ENCODE peak calls at places on chromosomes 3 and 15, in four cellular contexts. O is CD4-positive, CD25-positive, alpha-beta regulatory T cell; H is left ventricle myocardium inferior; P is aorta. N is an unnamed sample.

GRCh38 chr3:36178018-36178417 is 202.3 kb upstream of the STAC start:
- DNase-seq in H (no peak), P (no peak), O (no peak), N (no peak)

GRCh38 chr3:26962419-26963355 is 340.1 kb downstream of the LRRC3B start:
- DNase-seq in O (no peak), P (no peak), H (no peak), N (no peak)

GRCh38 chr3:170611746-170612145 is 25.9 kb upstream of the SLC7A14 start:
- DNase-seq in P (no peak), O (no peak), H (no peak), N (no peak)

GRCh38 chr15:85430406-85431204 is 50.2 kb downstream of the AKAP13 start:
- DNase-seq in P (no peak), H (no peak), O (no peak), N (no peak)

GRCh38 chr15:78261062-78261461 is 3.3 kb upstream of the DNAJA4 start:
- DNase-seq in O (no peak), P (no peak), H (no peak), N (no peak)

GRCh38 chr3:87084868-87085267 is 93.9 kb upstream of the VGLL3 start:
- DNase-seq in O (no peak), P (no peak), H (no peak), N (no peak)

GRCh38 chr3:51389423-51390183 is 1.5 kb upstream of the RBM15B start:
- DNase-seq in P (no peak), O (peak; percentile 53), H (peak; percentile 50), N (no peak)

GRCh38 chr15:77295446-77295845 is 124.5 kb downstream of the PEAK1 start:
- DNase-seq in P (no peak), O (no peak), H (no peak), N (no peak)

GRCh38 chr3:160941885-160942494 is 163.2 kb downstream of the B3GALNT1 start:
- DNase-seq in H (no peak), P (peak; percentile 57), O (peak; percentile 60), N (no peak)

GRCh38 chr3:58333206-58334012 is 717 bp downstream of the PXK start:
- DNase-seq in O (peak; percentile 22), H (no peak), P (no peak), N (no peak)

GRCh38 chr3:41627477-41628087 is 334.3 kb downstream of the ULK4 start:
- DNase-seq in P (no peak), H (no peak), O (no peak), N (no peak)

GRCh38 chr15:96495386-96495785 is 164.9 kb downstream of the NR2F2 start:
- DNase-seq in H (no peak), P (no peak), O (no peak), N (no peak)

GRCh38 chr3:192063570-192063969 is 602.6 kb downstream of the PYDC2 start:
- DNase-seq in H (peak; percentile 46), O (no peak), P (no peak), N (peak; percentile 29)

GRCh38 chr3:11514191-11514770 is 129.4 kb downstream of the VGLL4 start:
- DNase-seq in O (no peak), P (peak; percentile 82), H (peak; percentile 26), N (no peak)

GRCh38 chr15:77224352-77224751 is 153.4 kb upstream of the TSPAN3 start:
- DNase-seq in O (no peak), H (no peak), P (no peak), N (no peak)

GRCh38 chr15:94070341-94071275 is 160.8 kb upstream of the MCTP2 start:
- DNase-seq in O (no peak), P (no peak), H (no peak), N (no peak)

GRCh38 chr3:88321696-88322095 is 171.9 kb downstream of the C3orf38 start:
- DNase-seq in O (no peak), P (no peak), H (no peak), N (no peak)

GRCh38 chr15:43748376-43748775 is 2.1 kb downstream of the PDIA3 start:
- DNase-seq in P (no peak), O (peak; percentile 59), H (no peak), N (no peak)

GRCh38 chr3:152892446-152892845 is 57.5 kb downstream of the P2RY1 start:
- DNase-seq in P (no peak), H (no peak), O (no peak), N (no peak)

GRCh38 chr15:84736375-84736774 is 12.0 kb upstream of the ZNF592 start:
- DNase-seq in P (no peak), O (peak; percentile 83), H (no peak), N (no peak)

GRCh38 chr3:159764211-159765024 is 224.2 kb upstream of the IL12A start:
- DNase-seq in P (peak; percentile 77), H (peak; percentile 61), O (no peak), N (no peak)

DNA sequence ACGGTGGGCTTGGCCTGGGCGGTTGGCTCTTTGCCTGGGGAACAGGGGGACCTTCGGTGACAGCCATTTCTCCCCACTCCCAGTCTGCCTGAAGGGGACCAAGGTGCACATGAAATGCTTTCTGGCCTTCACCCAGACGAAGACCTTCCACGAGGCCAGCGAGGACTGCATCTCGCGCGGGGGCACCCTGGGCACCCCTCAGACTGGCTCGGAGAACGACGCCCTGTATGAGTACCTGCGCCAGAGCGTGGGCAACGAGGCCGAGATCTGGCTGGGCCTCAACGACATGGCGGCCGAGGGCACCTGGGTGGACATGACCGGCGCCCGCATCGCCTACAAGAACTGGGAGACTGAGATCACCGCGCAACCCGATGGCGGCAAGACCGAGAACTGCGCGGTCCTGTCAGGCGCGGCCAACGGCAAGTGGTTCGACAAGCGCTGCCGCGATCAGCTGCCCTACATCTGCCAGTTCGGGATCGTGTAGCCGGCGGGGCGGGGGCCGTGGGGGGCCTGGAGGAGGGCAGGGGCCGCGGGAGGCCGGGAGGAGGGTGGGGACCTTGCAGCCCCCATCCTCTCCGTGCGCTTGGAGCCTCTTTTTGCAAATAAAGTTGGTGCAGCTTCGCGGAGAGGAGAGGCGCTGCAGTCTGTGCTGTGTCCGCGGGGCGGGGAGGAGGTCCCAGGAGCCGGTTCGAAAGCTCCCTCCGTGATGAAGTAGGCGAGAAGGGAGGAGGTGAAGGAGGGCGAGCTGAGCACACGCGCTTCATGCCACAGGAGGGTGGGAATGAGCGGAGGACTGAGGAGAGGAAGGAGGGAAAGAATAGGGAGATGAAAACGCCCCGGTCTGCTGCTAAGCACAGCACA is 9.6 kb downstream of the CLEC3B start:
- DNase-seq in H (no peak), P (peak; percentile 60), O (no peak), N (no peak)
- H3K4me3 ChIP-seq in H (peak overlapping the region; percentile 55), P (no peak overlapping the region), O (no peak overlapping the region), N (peak overlapping the region; percentile 1)

DNA sequence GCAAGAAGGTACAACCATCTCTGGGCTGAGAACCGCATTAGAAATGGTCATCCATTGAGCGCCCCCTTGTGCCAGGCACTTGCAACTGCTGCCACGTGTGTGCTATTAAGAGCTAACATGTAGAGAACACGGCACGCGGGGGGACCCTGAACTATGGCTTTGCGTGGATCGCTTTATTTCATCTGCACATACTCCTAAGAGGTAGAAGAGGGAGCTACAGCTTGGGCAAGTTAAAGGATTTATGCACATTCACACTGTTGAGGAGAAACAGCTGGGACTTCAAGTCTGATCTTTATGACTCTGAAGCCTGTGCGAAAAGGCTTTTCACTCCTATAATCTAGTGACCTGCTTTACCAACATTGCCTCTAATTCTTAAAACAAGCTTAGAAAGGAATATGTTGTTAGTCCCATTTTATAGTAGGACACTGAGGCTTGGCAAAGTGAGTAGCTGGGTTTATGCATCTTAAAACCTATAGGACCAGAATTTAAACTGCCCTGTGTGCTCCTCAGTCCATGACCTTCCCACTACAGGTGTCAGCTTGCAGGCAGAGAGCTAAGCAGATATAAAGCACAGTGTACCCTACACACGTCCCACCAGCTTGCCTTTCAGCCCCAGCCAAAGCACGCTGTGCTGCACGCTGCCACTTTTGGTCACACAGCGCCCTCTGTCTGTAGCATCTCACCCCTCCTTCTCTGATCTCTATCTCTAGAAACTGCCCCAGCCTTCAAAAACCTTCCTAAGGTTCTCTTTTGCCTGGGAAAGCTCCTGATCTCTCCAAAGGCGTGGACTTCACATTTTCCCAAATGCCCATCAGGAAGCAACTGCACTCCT is 57.8 kb downstream of the STARD5 start:
- DNase-seq in H (peak; percentile 78), P (peak; percentile 86), O (peak; percentile 75), N (peak; percentile 79)
- H3K4me3 ChIP-seq in H (peak overlapping the region; percentile 18), P (no peak overlapping the region), O (peak overlapping the region; percentile 73), N (no peak overlapping the region)

DNA sequence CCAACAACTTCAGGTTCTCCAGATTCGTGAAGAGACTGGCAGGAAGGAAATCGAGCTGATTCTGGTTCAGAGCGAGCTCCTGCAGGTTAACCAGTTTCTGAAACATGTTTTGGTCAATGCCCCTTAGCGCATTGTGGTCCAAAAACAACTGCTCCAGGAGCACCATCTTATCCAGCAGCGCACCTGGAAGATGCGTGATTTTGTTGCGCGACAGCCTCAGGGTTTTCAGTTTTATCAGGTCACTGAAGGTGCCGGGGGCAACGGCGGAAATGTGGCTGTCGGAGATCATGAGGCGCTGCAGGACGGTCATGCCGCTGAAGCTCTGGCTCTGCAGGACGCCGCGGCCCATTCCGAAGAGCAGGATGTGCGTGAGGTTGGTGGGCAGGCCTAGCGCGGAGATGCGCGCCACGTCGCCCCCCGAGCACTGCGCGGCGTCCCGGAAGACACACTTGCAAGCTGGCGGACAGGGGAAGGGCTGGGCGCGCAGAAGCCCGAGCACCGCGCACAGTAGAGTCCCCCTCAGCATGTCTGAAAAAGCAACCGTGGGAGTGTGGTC is 1.2 kb downstream of the GP5 start:
- DNase-seq in P (no peak), O (peak; percentile 9), H (no peak), N (no peak)
- H3K4me3 ChIP-seq in P (no peak overlapping the region), O (peak overlapping the region; percentile 77), H (peak overlapping the region; percentile 54), N (peak overlapping the region; percentile 12)

GRCh38 chr3:45607790-45608189 is 13.2 kb downstream of the LIMD1 start:
- DNase-seq in O (no peak), H (peak; percentile 28), P (no peak), N (no peak)

GRCh38 chr3:45605569-45605968 is 11.0 kb downstream of the LIMD1 start:
- DNase-seq in P (no peak), O (no peak), H (no peak), N (no peak)

GRCh38 chr3:45606003-45606402 is 11.5 kb downstream of the LIMD1 start:
- DNase-seq in H (no peak), P (no peak), O (no peak), N (no peak)

GRCh38 chr3:45608296-45608695 is 13.7 kb downstream of the LIMD1 start:
- DNase-seq in P (no peak), H (no peak), O (no peak), N (no peak)

DNA sequence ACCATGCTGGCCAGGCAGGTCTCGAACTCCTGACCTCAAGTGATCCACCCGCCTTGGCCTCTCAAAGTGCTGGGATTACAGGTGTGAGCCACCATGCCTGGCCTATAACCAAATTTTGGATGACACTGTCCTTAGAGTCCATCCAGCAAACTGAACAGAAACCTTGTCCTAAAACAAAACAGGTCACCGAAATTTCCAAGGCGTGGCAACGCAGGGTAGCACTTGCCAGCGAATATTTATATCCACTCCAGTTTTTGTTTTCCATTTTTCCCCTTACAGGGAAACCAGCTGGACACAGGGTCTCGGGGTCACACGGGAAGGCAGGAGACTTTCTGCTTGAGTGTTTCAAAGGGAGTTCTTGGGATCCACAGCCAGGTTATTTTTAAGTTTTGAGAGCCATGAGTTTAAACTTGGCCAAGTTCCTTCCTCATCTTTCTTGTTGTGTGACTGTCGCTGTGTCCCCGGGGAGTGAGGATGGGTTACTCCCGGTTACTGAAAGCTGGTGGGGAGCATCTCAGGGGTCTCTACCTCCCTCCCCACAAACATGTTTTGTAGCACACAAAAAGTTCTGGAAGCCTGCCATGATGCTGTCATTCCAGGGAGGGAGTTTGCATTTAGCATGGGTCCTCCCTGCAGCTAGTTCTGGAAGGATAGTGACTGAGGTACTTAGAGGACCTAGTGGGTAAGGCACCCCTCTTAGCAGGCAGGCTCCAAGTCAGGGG is 12.6 kb downstream of the LIMD1 start:
- DNase-seq in P (no peak), H (peak; percentile 63), O (no peak), N (no peak)
- H3K4me3 ChIP-seq in P (no peak overlapping the region), H (peak overlapping the region; percentile 38), O (no peak overlapping the region), N (no peak overlapping the region)